ENCODE peak calls at places on chromosome 12, in five cellular contexts. F, B, N, K and W are unnamed samples.

GRCh38 chr12:56635539-56636117 is 5.5 kb upstream of the BAZ2A start:
- DNase-seq in F (no peak), B (no peak), N (no peak), K (no peak), W (peak)

GRCh38 chr12:82225871-82226270 is 132.3 kb downstream of the CCDC59 start:
- DNase-seq in F (no peak), B (no peak), N (no peak), K (no peak), W (peak)

GRCh38 chr12:93113317-93114006 is 184.4 kb upstream of the EEA1 start:
- DNase-seq in F (no peak), B (no peak), N (no peak), K (no peak), W (peak)

GRCh38 chr12:63814146-63814774 is 30.2 kb upstream of the SRGAP1 start:
- DNase-seq in F (no peak), B (no peak), N (no peak), K (no peak), W (peak)

GRCh38 chr12:93908846-93909592 is 231.8 kb downstream of the CRADD start:
- DNase-seq in F (no peak), B (no peak), N (no peak), K (no peak), W (peak)

GRCh38 chr12:12941450-12942350 is 10.3 kb downstream of the GPRC5D start:
- DNase-seq in F (no peak), B (no peak), N (no peak), K (no peak), W (peak)

GRCh38 chr12:16184691-16185090 is 92.8 kb downstream of the SLC15A5 start:
- DNase-seq in F (no peak), B (no peak), N (no peak), K (no peak), W (no peak)

GRCh38 chr12:103495783-103496456 is at the start of gene C12orf42:
- DNase-seq in F (no peak), B (no peak), N (no peak), K (no peak), W (peak)

GRCh38 chr12:79194595-79194994 is 330.0 kb downstream of the SYT1 start:
- DNase-seq in F (no peak), B (no peak), N (no peak), K (no peak), W (no peak)

GRCh38 chr12:52916225-52916624 is 11.3 kb upstream of the KRT8 start:
- DNase-seq in F (no peak), B (no peak), N (no peak), K (no peak), W (no peak)

GRCh38 chr12:113645183-113645582 is 173.5 kb upstream of the LHX5 start:
- DNase-seq in F (no peak), B (no peak), N (no peak), K (no peak), W (no peak)